ENCODE peak calls at places on chromosomes 12 and 14, in eight cellular contexts. Y is OCI-LY7, F is ovary, V is Peyer's patch, B is HepG2, W is iPS DF 6.9, S is right cardiac atrium, J is NT2/D1. G is an unnamed sample. For H3K4me1, the result is how much of the 10 kb centered on the place peaks cover.

GRCh38 chr12:70549340-70550179 is 87.7 kb downstream of the PTPRB start:
- DNase-seq in Y (no peak), F (no peak), V (no peak), B (peak), W (no peak), S (no peak), J (no peak), G (no peak)

GRCh38 chr12:104865080-104865479 is 93.0 kb downstream of the SLC41A2 start:
- DNase-seq in Y (peak), F (no peak), V (no peak), B (no peak), W (no peak), S (no peak), J (no peak), G (no peak)

GRCh38 chr12:106126441-106127288 is 12.1 kb downstream of the NUAK1 start:
- DNase-seq in Y (no peak), F (no peak), V (no peak), B (peak), W (no peak), S (no peak), J (no peak), G (no peak)

GRCh38 chr14:102430212-102430908 is 67.6 kb downstream of the TECPR2 start:
- DNase-seq in Y (no peak), F (no peak), V (no peak), B (no peak), W (no peak), S (no peak), J (no peak), G (no peak)

GRCh38 chr12:5650804-5651461 is 219.0 kb downstream of the NTF3 start:
- DNase-seq in Y (no peak), F (no peak), V (no peak), B (no peak), W (no peak), S (no peak), J (no peak), G (no peak)

GRCh38 chr14:104481323-104481722 is 98.2 kb upstream of the C14orf180 start:
- DNase-seq in Y (no peak), F (no peak), V (no peak), B (no peak), W (no peak), S (no peak), J (no peak), G (no peak)

GRCh38 chr14:36852853-36853634 is 191.4 kb downstream of the PAX9 start:
- DNase-seq in Y (no peak), F (no peak), V (no peak), B (no peak), W (no peak), S (peak), J (no peak), G (no peak)

GRCh38 chr14:95044463-95045254 is 112.7 kb downstream of the DICER1 start:
- DNase-seq in Y (no peak), F (no peak), V (peak), B (no peak), W (no peak), S (no peak), J (no peak), G (no peak)

GRCh38 chr14:69615471-69616407 is 4.3 kb downstream of the SUSD6 start:
- DNase-seq in Y (peak), F (peak), V (no peak), B (no peak), W (no peak), S (no peak), J (no peak), G (peak)

GRCh38 chr12:50986961-50987737 is 34.8 kb downstream of the HIGD1C start:
- DNase-seq in Y (peak), F (peak), V (no peak), B (peak), W (no peak), S (no peak), J (peak), G (peak)

GRCh38 chr14:105927661-105928060 is 401.3 kb downstream of the TMEM121 start:
- DNase-seq in Y (no peak), F (no peak), V (no peak), B (no peak), W (no peak), S (no peak), J (no peak), G (no peak)

GRCh38 chr14:59961518-59962062 is 41.6 kb downstream of the LRRC9 start:
- DNase-seq in Y (no peak), F (no peak), V (no peak), B (no peak), W (no peak), S (no peak), J (no peak), G (no peak)

GRCh38 chr12:124603910-124604775 is 36.7 kb upstream of the NCOR2 start:
- DNase-seq in Y (no peak), F (no peak), V (no peak), B (no peak), W (no peak), S (no peak), J (no peak), G (no peak)

GRCh38 chr12:61821381-61821780 is 438.8 kb upstream of the USP15 start:
- DNase-seq in Y (no peak), F (no peak), V (no peak), B (no peak), W (no peak), S (no peak), J (no peak), G (no peak)

GRCh38 chr12:45687081-45688015 is 42.2 kb upstream of the ARID2 start:
- DNase-seq in Y (no peak), F (no peak), V (no peak), B (no peak), W (no peak), S (no peak), J (no peak), G (no peak)

GRCh38 chr12:45685680-45686079 is 43.8 kb upstream of the ARID2 start:
- DNase-seq in Y (no peak), F (no peak), V (no peak), B (no peak), W (no peak), S (no peak), J (no peak), G (no peak)

GRCh38 chr12:45675534-45675933 is 54.0 kb upstream of the ARID2 start:
- DNase-seq in Y (no peak), F (no peak), V (no peak), B (no peak), W (no peak), S (no peak), J (no peak), G (no peak)

DNA sequence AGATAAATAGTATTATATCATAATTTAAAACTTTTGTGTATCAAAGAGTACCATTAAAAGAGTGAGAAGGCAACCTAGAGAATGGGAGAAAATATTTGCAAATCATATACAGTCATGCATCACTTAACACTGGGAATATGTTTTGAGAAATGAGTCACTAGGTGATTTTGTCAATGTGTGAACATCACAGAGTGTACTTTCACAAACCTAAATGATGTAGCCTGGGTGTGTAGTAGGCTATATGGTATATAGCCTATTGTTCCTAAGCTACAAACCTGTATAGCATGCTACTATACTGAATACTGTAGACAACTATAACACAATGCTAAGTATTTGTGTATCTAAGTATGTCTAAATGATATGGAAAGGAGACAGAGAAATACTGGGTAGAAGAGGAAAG is 48.0 kb upstream of the ARID2 start:
- DNase-seq in Y (no peak), F (no peak), V (no peak), B (no peak), W (no peak), S (no peak), J (no peak), G (no peak)
- H3K4me1 ChIP-seq in Y (under half), F (under half), V (under half), B (under half), W (under half), S (under half), J (under half), G (under half)

DNA sequence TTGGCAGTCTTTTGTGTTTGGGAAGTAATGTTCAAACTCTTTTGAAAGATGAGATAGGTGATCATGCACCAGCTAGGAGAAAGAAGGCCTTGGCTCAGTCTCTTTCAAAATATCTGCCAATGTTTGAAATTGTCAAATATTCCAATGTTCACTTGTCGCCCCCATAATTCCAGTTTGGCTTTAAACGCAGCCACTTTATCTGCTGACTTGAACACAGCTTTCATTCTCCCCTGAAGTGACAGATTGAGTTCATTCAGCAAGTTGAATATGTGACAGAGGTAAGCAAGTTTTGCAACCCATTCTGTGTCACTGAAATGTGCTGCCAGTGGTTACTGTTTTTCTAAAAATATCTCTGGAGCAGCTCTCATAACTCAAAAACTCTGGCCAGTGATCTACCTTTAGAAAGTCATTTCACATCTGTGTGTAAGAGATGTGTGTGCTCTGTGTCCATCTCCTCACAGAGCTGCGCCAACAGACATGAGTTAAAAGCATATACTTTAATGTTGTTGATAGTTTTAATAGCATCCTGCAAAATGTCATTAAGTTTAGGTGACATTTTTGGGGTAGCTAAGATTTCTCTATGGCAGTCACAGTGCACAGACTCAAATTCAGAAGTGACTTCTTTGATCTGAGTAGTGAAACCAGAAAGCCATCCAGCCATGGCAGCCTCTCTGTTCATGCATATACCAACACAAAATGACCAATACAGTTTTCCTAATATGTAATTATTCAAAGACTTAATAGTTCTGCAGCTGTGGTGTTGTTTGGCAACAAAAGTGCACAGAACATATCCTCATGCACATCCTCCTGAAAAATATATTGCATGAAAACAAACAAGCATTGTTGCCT is 614.3 kb upstream of the MIS18BP1 start:
- DNase-seq in Y (no peak), F (no peak), V (no peak), B (no peak), W (no peak), S (no peak), J (no peak), G (no peak)
- H3K4me3 ChIP-seq in Y (no peak), F (no peak), V (no peak), B (no peak), W (no peak), S (no peak), J (no peak), G (no peak)

GRCh38 chr14:22517117-22517720 is 71.8 kb downstream of the DAD1 start:
- DNase-seq in Y (peak), F (no peak), V (no peak), B (no peak), W (no peak), S (no peak), J (no peak), G (no peak)

GRCh38 chr14:22512106-22512814 is 76.8 kb downstream of the DAD1 start:
- DNase-seq in Y (no peak), F (no peak), V (no peak), B (no peak), W (no peak), S (no peak), J (no peak), G (peak)

GRCh38 chr14:22518073-22518472 is 71.0 kb downstream of the DAD1 start:
- DNase-seq in Y (no peak), F (no peak), V (no peak), B (no peak), W (no peak), S (no peak), J (peak), G (no peak)

GRCh38 chr14:22513066-22513812 is 75.8 kb downstream of the DAD1 start:
- DNase-seq in Y (no peak), F (no peak), V (no peak), B (no peak), W (no peak), S (no peak), J (no peak), G (no peak)

GRCh38 chr14:22515961-22516360 is 73.1 kb downstream of the DAD1 start:
- DNase-seq in Y (no peak), F (no peak), V (no peak), B (no peak), W (no peak), S (no peak), J (no peak), G (no peak)
- H3K4me1 ChIP-seq in Y (half or more), F (under half), V (under half), B (under half), W (under half), S (under half), J (under half), G (half or more)

DNA sequence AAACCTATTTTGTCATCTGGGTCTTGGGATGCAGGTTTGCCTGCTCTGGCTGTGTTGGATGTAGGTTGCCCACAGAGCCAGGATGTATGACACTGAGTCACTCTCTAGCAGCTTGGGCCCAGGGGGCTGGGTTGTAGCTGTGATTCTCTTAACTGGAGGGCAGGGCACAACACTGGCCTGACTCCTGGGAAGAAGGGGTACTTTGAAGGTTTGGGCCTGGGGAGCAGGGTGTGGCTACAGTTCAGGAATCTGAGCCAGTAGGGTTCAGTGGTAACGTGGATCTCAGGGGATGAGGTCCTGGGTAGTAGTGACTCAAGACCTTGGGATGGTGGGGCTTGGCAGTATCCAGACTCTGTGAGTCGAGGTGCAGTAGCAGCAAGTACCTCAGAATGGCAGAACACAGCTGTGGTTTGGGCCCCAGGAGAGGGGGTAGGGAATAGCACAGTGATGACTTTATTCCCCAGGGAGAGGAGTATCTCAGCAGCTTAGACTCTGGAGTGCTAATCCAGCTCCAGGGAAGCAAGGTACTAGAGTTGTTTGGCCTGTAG is 25.7 kb downstream of the TBC1D15 start:
- DNase-seq in Y (no peak), F (no peak), V (no peak), B (no peak), W (no peak), S (no peak), J (no peak), G (no peak)
- H3K4me3 ChIP-seq in Y (no peak), F (no peak), V (no peak), B (no peak), W (no peak), S (no peak), J (no peak), G (no peak)

GRCh38 chr12:46452776-46453175 is 80.2 kb upstream of the SLC38A2 start:
- DNase-seq in Y (no peak), F (no peak), V (no peak), B (no peak), W (no peak), S (no peak), J (no peak), G (no peak)

GRCh38 chr12:46451276-46452021 is 78.9 kb upstream of the SLC38A2 start:
- DNase-seq in Y (no peak), F (no peak), V (no peak), B (no peak), W (no peak), S (no peak), J (no peak), G (no peak)

GRCh38 chr12:46453428-46453827 is 80.9 kb upstream of the SLC38A2 start:
- DNase-seq in Y (no peak), F (no peak), V (no peak), B (no peak), W (no peak), S (no peak), J (no peak), G (no peak)

GRCh38 chr12:46450279-46450748 is 77.7 kb upstream of the SLC38A2 start:
- DNase-seq in Y (no peak), F (peak), V (peak), B (no peak), W (no peak), S (peak), J (no peak), G (no peak)

GRCh38 chr12:46452061-46452615 is 79.6 kb upstream of the SLC38A2 start:
- DNase-seq in Y (no peak), F (no peak), V (no peak), B (peak), W (no peak), S (no peak), J (no peak), G (no peak)
- H3K4me1 ChIP-seq in Y (under half), F (under half), V (under half), B (half or more), W (under half), S (under half), J (under half), G (under half)

G was measured in naive thymus-derived CD4-positive, alpha-beta T cell.